ENCODE peak calls at places on chromosome 22, in four cellular contexts. F, Z, E and S are unnamed samples.

GRCh38 chr22:45462034-45462655 is 40.5 kb upstream of the FBLN1 start:
- DNase-seq in F (no peak), Z (no peak), E (no peak), S (no peak)

GRCh38 chr22:39973656-39974055 is 13.5 kb downstream of the TMA7B start:
- DNase-seq in F (no peak), Z (no peak), E (no peak), S (no peak)

GRCh38 chr22:44622147-44622427 is 79.9 kb upstream of the PRR5 start:
- DNase-seq in F (no peak), Z (no peak), E (no peak), S (no peak)

GRCh38 chr22:41009222-41009948 is 58.2 kb downstream of the RBX1 start:
- DNase-seq in F (no peak), Z (no peak), E (no peak), S (peak)

GRCh38 chr22:37427128-37427710 is at the start of gene ELFN2:
- DNase-seq in F (no peak), Z (no peak), E (no peak), S (no peak)

GRCh38 chr22:33299245-33299956 is 241.2 kb upstream of the SYN3 start:
- DNase-seq in F (no peak), Z (no peak), E (peak), S (no peak)

GRCh38 chr22:38518620-38519019 is 12.5 kb upstream of the DDX17 start:
- DNase-seq in F (no peak), Z (no peak), E (no peak), S (peak)

GRCh38 chr22:20169253-20169822 is 18.5 kb upstream of the CCDC188 start:
- DNase-seq in F (no peak), Z (no peak), E (no peak), S (no peak)

GRCh38 chr22:39647836-39648500 is 77.4 kb downstream of the CACNA1I start:
- DNase-seq in F (no peak), Z (no peak), E (no peak), S (no peak)

GRCh38 chr22:48968201-48968959 is 859.3 kb downstream of the BRD1 start:
- DNase-seq in F (no peak), Z (peak), E (no peak), S (peak)

GRCh38 chr22:39570665-39571064 is at the start of gene CACNA1I:
- DNase-seq in F (no peak), Z (no peak), E (no peak), S (no peak)

GRCh38 chr22:24471570-24471969 is 23.6 kb upstream of the UPB1 start:
- DNase-seq in F (no peak), Z (peak), E (no peak), S (no peak)

GRCh38 chr22:43828711-43829447 is 16.8 kb upstream of the EFCAB6 start:
- DNase-seq in F (no peak), Z (no peak), E (no peak), S (peak)

GRCh38 chr22:30435674-30436126 is 10.1 kb downstream of the MTFP1 start:
- DNase-seq in F (no peak), Z (peak), E (no peak), S (peak)

GRCh38 chr22:19852177-19852781 is 2.4 kb downstream of the GNB1L start:
- DNase-seq in F (no peak), Z (peak), E (no peak), S (no peak)

GRCh38 chr22:22578702-22579424 is 19.8 kb upstream of the PRAME start:
- DNase-seq in F (no peak), Z (no peak), E (no peak), S (no peak)

GRCh38 chr22:35538801-35539321 is 1.8 kb upstream of the RASD2 start:
- DNase-seq in F (no peak), Z (no peak), E (peak), S (peak)

GRCh38 chr22:37273126-37273845 is 9.0 kb upstream of the CYTH4 start:
- DNase-seq in F (no peak), Z (no peak), E (no peak), S (no peak)

GRCh38 chr22:36415415-36416168 is 27.8 kb upstream of the MYH9 start:
- DNase-seq in F (peak), Z (no peak), E (no peak), S (no peak)

GRCh38 chr22:37972527-37972926 is 11.8 kb downstream of the SOX10 start:
- DNase-seq in F (no peak), Z (no peak), E (no peak), S (no peak)

GRCh38 chr22:21636629-21637218 is 4.2 kb downstream of the CCDC116 start:
- DNase-seq in F (no peak), Z (no peak), E (no peak), S (no peak)

GRCh38 chr22:45638197-45638596 is 33.4 kb upstream of the ATXN10 start:
- DNase-seq in F (no peak), Z (no peak), E (no peak), S (no peak)

GRCh38 chr22:24985824-24986214 is 33.3 kb downstream of the KIAA1671 start:
- DNase-seq in F (no peak), Z (no peak), E (no peak), S (no peak)

GRCh38 chr22:40055143-40055926 is 60.6 kb downstream of the FAM83F start:
- DNase-seq in F (no peak), Z (no peak), E (no peak), S (no peak)

GRCh38 chr22:49242480-49242879 is 585.2 kb downstream of the BRD1 start:
- DNase-seq in F (no peak), Z (no peak), E (no peak), S (no peak)

GRCh38 chr22:44878483-44879300 is 126.3 kb downstream of the ARHGAP8 start:
- DNase-seq in F (no peak), Z (no peak), E (no peak), S (no peak)

GRCh38 chr22:20421507-20421874 is 16.1 kb downstream of the SCARF2 start:
- DNase-seq in F (no peak), Z (no peak), E (no peak), S (no peak)